ENCODE peak calls at places on chromosomes 6 and 20, in four cellular contexts. One of them, this sample, is unnamed. For H3K27me3 and H4K20me1, the result is how much of the 10 kb centered on the place peaks cover.

GRCh38 chr20:44970243-44970757 is 4.0 kb downstream of the STK4 start:
- DNase-seq in hepatocyte: no peak
- DNase-seq in GM23248: no peak
- DNase-seq in neural progenitor cell: no peak
- DNase-seq in this sample: no peak

GRCh38 chr6:74091133-74091793 is 395.3 kb downstream of the CD109 start:
- DNase-seq in hepatocyte: peak
- DNase-seq in GM23248: peak
- DNase-seq in neural progenitor cell: peak
- DNase-seq in this sample: peak

GRCh38 chr6:106128981-106129761 is 43.0 kb downstream of the PRDM1 start:
- DNase-seq in hepatocyte: peak
- DNase-seq in GM23248: peak
- DNase-seq in neural progenitor cell: no peak
- DNase-seq in this sample: peak

GRCh38 chr6:114514153-114514552 is 171.3 kb upstream of the HS3ST5 start:
- DNase-seq in hepatocyte: no peak
- DNase-seq in GM23248: no peak
- DNase-seq in neural progenitor cell: no peak
- DNase-seq in this sample: no peak

GRCh38 chr6:17278289-17279061 is 2.7 kb upstream of the RBM24 start:
- DNase-seq in hepatocyte: no peak
- DNase-seq in GM23248: peak
- DNase-seq in neural progenitor cell: no peak
- DNase-seq in this sample: peak

GRCh38 chr6:3571206-3571815 is 114.5 kb upstream of the SLC22A23 start:
- DNase-seq in hepatocyte: no peak
- DNase-seq in GM23248: no peak
- DNase-seq in neural progenitor cell: no peak
- DNase-seq in this sample: no peak

GRCh38 chr6:109767961-109768360 is 76.9 kb downstream of the FIG4 start:
- DNase-seq in hepatocyte: no peak
- DNase-seq in GM23248: peak
- DNase-seq in neural progenitor cell: no peak
- DNase-seq in this sample: peak

GRCh38 chr6:161449521-161449920 is 175.7 kb upstream of the AGPAT4 start:
- DNase-seq in hepatocyte: no peak
- DNase-seq in GM23248: no peak
- DNase-seq in neural progenitor cell: no peak
- DNase-seq in this sample: no peak

GRCh38 chr6:20279051-20279450 is 66.8 kb upstream of the MBOAT1 start:
- DNase-seq in hepatocyte: no peak
- DNase-seq in GM23248: no peak
- DNase-seq in neural progenitor cell: no peak
- DNase-seq in this sample: no peak

GRCh38 chr6:163324928-163325784 is 89.4 kb upstream of the QKI start:
- DNase-seq in hepatocyte: peak
- DNase-seq in GM23248: peak
- DNase-seq in neural progenitor cell: no peak
- DNase-seq in this sample: peak

GRCh38 chr20:40416274-40416673 is 272.8 kb downstream of the MAFB start:
- DNase-seq in hepatocyte: no peak
- DNase-seq in GM23248: peak
- DNase-seq in neural progenitor cell: no peak
- DNase-seq in this sample: peak

GRCh38 chr6:41037107-41037900 is 1.7 kb downstream of the UNC5CL start:
- DNase-seq in hepatocyte: no peak
- DNase-seq in GM23248: peak
- DNase-seq in neural progenitor cell: no peak
- DNase-seq in this sample: no peak

GRCh38 chr6:2942916-2943563 is 28.3 kb downstream of the SERPINB6 start:
- DNase-seq in hepatocyte: no peak
- DNase-seq in GM23248: no peak
- DNase-seq in neural progenitor cell: no peak
- DNase-seq in this sample: no peak

GRCh38 chr6:22320750-22321149 is 23.9 kb upstream of the PRL start:
- DNase-seq in hepatocyte: peak
- DNase-seq in GM23248: peak
- DNase-seq in neural progenitor cell: no peak
- DNase-seq in this sample: peak
- H3K27me3 ChIP-seq in hepatocyte: under half
- H3K27me3 ChIP-seq in GM23248: under half
- H3K27me3 ChIP-seq in neural progenitor cell: under half
- H3K27me3 ChIP-seq in this sample: under half

GRCh38 chr20:34014878-34015277 is 21.2 kb downstream of the RALY start:
- DNase-seq in hepatocyte: no peak
- DNase-seq in GM23248: no peak
- DNase-seq in neural progenitor cell: no peak
- DNase-seq in this sample: no peak
- H4K20me1 ChIP-seq in hepatocyte: half or more
- H4K20me1 ChIP-seq in GM23248: under half
- H4K20me1 ChIP-seq in neural progenitor cell: half or more
- H4K20me1 ChIP-seq in this sample: half or more

DNA sequence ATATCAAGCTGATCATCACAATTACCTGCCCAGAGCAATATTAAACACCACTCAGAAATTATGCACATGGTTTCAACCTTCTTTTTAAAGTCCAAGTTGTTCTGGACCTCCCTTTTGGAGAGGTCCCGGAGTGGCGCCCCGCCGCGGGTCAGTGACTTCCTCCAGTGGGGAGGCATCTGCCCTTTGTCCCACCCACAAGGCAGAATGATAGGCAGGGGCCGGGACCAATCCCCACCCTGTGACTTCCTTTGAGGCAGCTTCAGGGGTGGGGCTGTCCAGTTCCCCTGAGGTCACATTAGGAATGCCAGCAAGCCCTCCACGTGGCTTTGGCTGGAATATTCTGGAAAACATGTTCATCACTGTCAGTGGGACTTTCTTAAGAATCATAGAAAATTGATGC is 207.0 kb downstream of the ANKRD60 start:
- DNase-seq in hepatocyte: no peak
- DNase-seq in GM23248: peak
- DNase-seq in neural progenitor cell: no peak
- DNase-seq in this sample: no peak
- H3K4me2 ChIP-seq in hepatocyte: no peak
- H3K4me2 ChIP-seq in GM23248: no peak
- H3K4me2 ChIP-seq in neural progenitor cell: no peak
- H3K4me2 ChIP-seq in this sample: no peak

DNA sequence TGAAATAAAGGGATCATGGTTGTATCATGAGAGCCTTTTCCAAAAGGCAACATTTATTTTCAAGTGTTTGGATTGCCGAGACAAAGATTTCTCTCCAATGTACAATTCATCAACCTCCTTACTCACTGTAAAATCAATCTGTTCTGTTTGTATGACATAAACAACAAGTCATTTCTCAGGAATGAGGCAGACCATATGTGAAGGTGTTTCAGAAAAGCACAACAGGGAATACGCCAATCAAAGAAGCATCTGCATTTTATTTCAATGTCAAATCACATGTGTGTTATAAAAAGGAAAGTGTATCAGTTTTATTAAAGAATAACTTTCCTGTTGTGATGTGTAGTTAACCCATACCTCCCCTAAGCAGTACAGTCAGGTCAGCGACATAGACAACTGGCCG is 653.7 kb downstream of the TFAP2A start:
- DNase-seq in hepatocyte: no peak
- DNase-seq in GM23248: no peak
- DNase-seq in neural progenitor cell: no peak
- DNase-seq in this sample: peak
- H3K27me3 ChIP-seq in hepatocyte: under half
- H3K27me3 ChIP-seq in GM23248: under half
- H3K27me3 ChIP-seq in neural progenitor cell: under half
- H3K27me3 ChIP-seq in this sample: under half

GRCh38 chr20:36246410-36246809 is 10.1 kb downstream of the AAR2 start:
- DNase-seq in hepatocyte: no peak
- DNase-seq in GM23248: no peak
- DNase-seq in neural progenitor cell: no peak
- DNase-seq in this sample: no peak

GRCh38 chr20:36251426-36251825 is 15.1 kb downstream of the AAR2 start:
- DNase-seq in hepatocyte: no peak
- DNase-seq in GM23248: no peak
- DNase-seq in neural progenitor cell: peak
- DNase-seq in this sample: no peak

GRCh38 chr20:36248836-36249235 is 12.6 kb downstream of the AAR2 start:
- DNase-seq in hepatocyte: no peak
- DNase-seq in GM23248: no peak
- DNase-seq in neural progenitor cell: peak
- DNase-seq in this sample: peak

GRCh38 chr20:36252511-36252910 is 16.2 kb downstream of the AAR2 start:
- DNase-seq in hepatocyte: no peak
- DNase-seq in GM23248: no peak
- DNase-seq in neural progenitor cell: no peak
- DNase-seq in this sample: no peak

DNA sequence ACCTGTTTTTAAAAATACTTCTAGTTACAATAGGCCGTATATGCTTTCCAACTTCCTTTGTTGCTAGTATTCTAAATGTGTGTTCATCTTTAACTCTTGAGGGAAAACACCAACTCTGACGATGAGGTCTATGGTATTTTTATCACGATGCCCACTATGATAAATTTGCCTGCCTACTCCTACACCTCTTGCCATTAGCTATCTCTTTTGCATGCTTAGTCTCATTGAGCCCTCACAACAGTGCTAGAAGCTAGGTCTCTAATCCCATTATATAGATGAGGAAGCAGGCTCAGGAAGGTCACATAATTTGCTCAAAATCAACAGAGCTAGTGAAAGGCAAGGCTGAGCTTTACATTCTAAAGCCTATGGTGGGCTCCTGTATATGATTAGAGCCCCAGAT is 13.2 kb downstream of the AAR2 start:
- DNase-seq in hepatocyte: no peak
- DNase-seq in GM23248: no peak
- DNase-seq in neural progenitor cell: peak
- DNase-seq in this sample: no peak
- H4K20me1 ChIP-seq in hepatocyte: under half
- H4K20me1 ChIP-seq in GM23248: under half
- H4K20me1 ChIP-seq in neural progenitor cell: half or more
- H4K20me1 ChIP-seq in this sample: under half

GRCh38 chr6:148525453-148525852 is 182.8 kb downstream of the SASH1 start:
- DNase-seq in hepatocyte: no peak
- DNase-seq in GM23248: peak
- DNase-seq in neural progenitor cell: no peak
- DNase-seq in this sample: peak

GRCh38 chr6:148523551-148523950 is 180.9 kb downstream of the SASH1 start:
- DNase-seq in hepatocyte: no peak
- DNase-seq in GM23248: peak
- DNase-seq in neural progenitor cell: no peak
- DNase-seq in this sample: no peak

GRCh38 chr6:148524976-148525375 is 182.3 kb downstream of the SASH1 start:
- DNase-seq in hepatocyte: no peak
- DNase-seq in GM23248: peak
- DNase-seq in neural progenitor cell: no peak
- DNase-seq in this sample: peak

GRCh38 chr6:148523051-148523450 is 180.4 kb downstream of the SASH1 start:
- DNase-seq in hepatocyte: no peak
- DNase-seq in GM23248: peak
- DNase-seq in neural progenitor cell: no peak
- DNase-seq in this sample: peak

DNA sequence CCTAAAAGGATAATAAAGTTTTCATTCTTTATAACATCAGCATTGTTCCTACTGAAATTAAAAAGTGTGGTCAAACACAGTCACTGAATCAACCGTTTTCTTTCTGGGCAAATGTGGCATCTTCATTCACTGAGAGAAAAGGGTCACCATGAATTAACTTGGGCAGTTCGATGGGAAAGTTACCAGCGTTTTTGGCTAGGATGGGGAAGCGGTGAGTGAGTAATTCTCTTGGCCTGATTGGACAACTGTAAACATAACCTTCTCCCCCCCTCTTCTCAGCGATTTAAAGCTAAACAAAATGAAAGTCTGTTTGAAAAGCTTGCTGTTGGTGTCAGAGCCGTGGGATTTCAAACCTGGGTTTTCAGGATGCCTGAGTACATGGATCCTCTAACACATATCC is 181.9 kb downstream of the SASH1 start:
- DNase-seq in hepatocyte: no peak
- DNase-seq in GM23248: peak
- DNase-seq in neural progenitor cell: no peak
- DNase-seq in this sample: peak
- H3K4me2 ChIP-seq in hepatocyte: peak
- H3K4me2 ChIP-seq in GM23248: peak
- H3K4me2 ChIP-seq in neural progenitor cell: no peak
- H3K4me2 ChIP-seq in this sample: peak